ENCODE peak calls at places on chromosomes 13 and 19, in five cellular contexts. D, I, O, J and V are unnamed samples.

GRCh38 chr19:51031220-51031879 is 3.5 kb downstream of the KLK12 start:
- DNase-seq in D (no peak), J (no peak), I (no peak), O (no peak), V (no peak)

GRCh38 chr13:112055417-112056206 is 11.3 kb upstream of the SOX1 start:
- DNase-seq in I (no peak), J (no peak), D (no peak), O (no peak), V (no peak)

GRCh38 chr13:41652735-41653361 is 195.5 kb downstream of the RGCC start:
- DNase-seq in D (peak), I (peak), O (no peak), J (peak), V (no peak)

GRCh38 chr19:12794196-12794921 is 3.1 kb downstream of the JUNB start:
- DNase-seq in I (no peak), O (no peak), D (peak), J (peak), V (no peak)

GRCh38 chr13:30846311-30846710 is 59.8 kb upstream of the MEDAG start:
- DNase-seq in J (no peak), I (no peak), O (no peak), D (peak), V (no peak)

GRCh38 chr13:36428083-36428482 is 4.2 kb upstream of the CCNA1 start:
- DNase-seq in D (no peak), I (no peak), O (no peak), J (no peak), V (no peak)

GRCh38 chr13:95267662-95268369 is 33.4 kb downstream of the ABCC4 start:
- DNase-seq in I (no peak), J (no peak), O (peak), D (peak), V (no peak)

GRCh38 chr19:2798733-2799132 is 13.4 kb downstream of the THOP1 start:
- DNase-seq in I (no peak), J (no peak), D (peak), O (no peak), V (no peak)

GRCh38 chr19:52963229-52963760 is 614 bp upstream of the ZNF816 start:
- DNase-seq in D (no peak), O (peak), I (peak), J (no peak), V (no peak)

GRCh38 chr19:7833225-7834156 is 3.5 kb downstream of the EVI5L start:
- DNase-seq in J (no peak), D (peak), O (peak), I (no peak), V (no peak)

GRCh38 chr13:20126460-20127262 is 34.2 kb downstream of the GJA3 start:
- DNase-seq in I (no peak), J (no peak), O (no peak), D (no peak), V (no peak)

GRCh38 chr13:99321709-99322108 is 14.5 kb upstream of the GPR183 start:
- DNase-seq in D (no peak), I (no peak), J (no peak), O (no peak), V (no peak)

GRCh38 chr13:29888306-29888705 is 37.9 kb upstream of the UBL3 start:
- DNase-seq in O (no peak), J (no peak), D (peak), I (no peak), V (no peak)

GRCh38 chr13:59680429-59681024 is 483.2 kb downstream of the DIAPH3 start:
- DNase-seq in I (no peak), O (no peak), J (no peak), D (peak), V (no peak)

GRCh38 chr13:64377606-64378005 is 2852.5 kb downstream of the PCDH9 start:
- DNase-seq in D (no peak), J (no peak), O (no peak), I (no peak), V (no peak)
- TF ChIP-seq CTCF in D (no peak), J (no peak), O (no peak), I (no peak), V (no peak)

DNA sequence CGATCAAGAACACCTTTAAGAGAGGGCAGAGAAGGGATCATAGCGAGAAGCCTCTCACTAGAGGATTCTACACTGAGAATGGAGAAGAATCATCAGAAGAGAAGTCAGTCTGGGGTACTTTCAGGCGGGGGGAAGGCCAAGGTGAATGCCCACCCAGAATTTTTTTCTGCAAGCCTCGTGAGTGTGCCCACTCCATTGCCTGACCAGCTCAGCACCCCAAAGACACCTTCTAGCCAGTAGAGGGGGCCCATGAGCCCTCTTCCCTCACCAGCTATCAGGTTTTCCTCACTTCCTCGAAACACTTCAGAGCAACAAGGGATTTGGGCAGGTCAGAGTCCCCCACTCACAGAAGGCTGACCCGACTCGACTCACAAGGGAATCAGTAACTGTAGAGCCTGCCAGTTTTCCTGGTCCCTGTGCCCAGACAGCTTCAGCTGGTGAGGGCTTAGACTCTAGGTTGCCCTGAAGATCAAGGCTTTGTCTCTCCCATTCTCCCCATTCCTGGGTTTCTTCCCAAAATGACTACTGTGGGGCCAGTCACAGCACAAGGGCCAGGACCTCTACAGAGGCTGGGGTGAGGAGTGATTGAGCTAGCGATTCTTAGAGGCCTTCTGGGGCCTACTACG is 18.4 kb downstream of the NLRP13 start:
- DNase-seq in I (no peak), D (no peak), O (no peak), J (no peak), V (no peak)
- TF ChIP-seq CTCF in I (no peak), D (no peak), O (peak), J (no peak), V (no peak)

GRCh38 chr19:54451331-54451871 is 2.4 kb downstream of the LENG8 start:
- DNase-seq in D (no peak), I (no peak), J (no peak), O (no peak), V (no peak)
- TF ChIP-seq CTCF in D (no peak), I (no peak), J (no peak), O (no peak), V (no peak)

DNA sequence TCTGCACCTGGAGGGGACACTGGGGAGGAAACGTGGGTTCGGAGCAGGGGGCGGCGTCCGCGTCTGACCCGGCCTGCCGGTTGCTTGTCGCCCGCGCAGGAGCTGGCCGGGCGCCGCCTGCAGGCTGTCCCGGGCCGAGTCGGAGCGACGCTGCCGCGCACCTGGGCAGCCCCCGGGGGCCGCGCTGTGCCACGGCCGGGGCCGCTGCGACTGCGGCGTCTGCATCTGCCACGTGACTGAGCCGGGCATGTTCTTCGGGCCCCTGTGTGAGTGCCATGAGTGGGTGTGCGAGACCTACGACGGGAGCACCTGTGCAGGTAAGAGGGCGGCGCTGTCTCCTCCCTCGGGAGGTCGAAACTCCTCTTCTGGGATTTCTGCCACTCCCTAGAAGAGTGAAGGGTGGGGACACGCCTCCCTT is 1.3 kb downstream of the ITGBL1 start:
- DNase-seq in I (peak), D (no peak), J (no peak), O (peak), V (no peak)
- TF ChIP-seq CTCF in I (no peak), D (peak), J (peak), O (peak), V (no peak)

GRCh38 chr13:43134896-43135295 is 111.5 kb downstream of the DNAJC15 start:
- DNase-seq in I (no peak), D (no peak), O (no peak), J (no peak), V (no peak)

GRCh38 chr13:43129511-43130130 is 106.2 kb downstream of the DNAJC15 start:
- DNase-seq in O (no peak), J (no peak), I (no peak), D (no peak), V (no peak)

GRCh38 chr13:43132911-43133310 is 109.5 kb downstream of the DNAJC15 start:
- DNase-seq in D (no peak), J (no peak), I (no peak), O (no peak), V (no peak)

GRCh38 chr13:43133792-43134191 is 110.4 kb downstream of the DNAJC15 start:
- DNase-seq in I (no peak), D (no peak), J (no peak), O (no peak), V (no peak)

DNA sequence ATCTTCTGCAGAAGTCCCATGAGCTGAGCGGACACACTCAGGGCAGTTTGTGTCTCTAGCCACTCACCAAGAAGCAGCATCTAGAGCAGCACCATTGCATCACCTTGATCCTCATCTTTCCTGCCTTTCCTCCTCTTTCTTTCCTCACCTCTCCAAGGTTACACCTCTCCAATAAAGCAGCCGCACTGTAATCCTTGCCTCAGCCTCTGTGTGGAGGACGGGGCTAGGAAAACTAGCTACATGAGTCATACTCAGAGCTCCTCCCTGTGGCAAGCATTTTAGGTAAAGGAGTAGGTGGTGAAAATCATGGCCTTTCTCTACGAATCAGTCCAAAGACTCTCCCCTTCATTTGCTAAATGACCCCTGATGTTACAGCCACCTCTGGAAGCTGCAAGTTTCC is 108.8 kb downstream of the DNAJC15 start:
- DNase-seq in D (peak), I (peak), O (peak), J (no peak), V (no peak)
- TF ChIP-seq CTCF in D (peak), I (no peak), O (peak), J (no peak), V (no peak)

GRCh38 chr13:110214637-110215036 is 92.3 kb downstream of the COL4A1 start:
- DNase-seq in D (peak), J (no peak), I (no peak), O (no peak), V (no peak)
- TF ChIP-seq CTCF in D (no peak), J (no peak), I (no peak), O (no peak), V (no peak)